ENCODE peak calls at places on chromosomes 5 and 9, in six cellular contexts. One of them, this sample, is unnamed.

GRCh38 chr5:171783051-171783450 is 2.6 kb upstream of the SMIM23 start:
- DNase-seq in M059J: no peak
- DNase-seq in T follicular helper cell: no peak
- DNase-seq in KBM-7: no peak
- DNase-seq in AG10803: peak; percentile 23
- DNase-seq in body of pancreas: no peak
- DNase-seq in this sample: no peak

GRCh38 chr9:88697764-88698436 is 162.9 kb downstream of the NXNL2 start:
- DNase-seq in T follicular helper cell: no peak
- DNase-seq in AG10803: peak; percentile 7
- DNase-seq in body of pancreas: no peak
- DNase-seq in M059J: peak; percentile 9
- DNase-seq in KBM-7: no peak
- DNase-seq in this sample: peak; percentile 44

GRCh38 chr5:73901045-73901444 is 275.0 kb downstream of the ARHGEF28 start:
- DNase-seq in M059J: peak; percentile 85
- DNase-seq in AG10803: no peak
- DNase-seq in T follicular helper cell: no peak
- DNase-seq in KBM-7: no peak
- DNase-seq in body of pancreas: no peak
- DNase-seq in this sample: no peak

GRCh38 chr5:9466677-9467076 is 79.2 kb downstream of the SEMA5A start:
- DNase-seq in body of pancreas: no peak
- DNase-seq in KBM-7: no peak
- DNase-seq in AG10803: peak; percentile 69
- DNase-seq in T follicular helper cell: no peak
- DNase-seq in M059J: no peak
- DNase-seq in this sample: no peak

GRCh38 chr5:37683072-37683471 is 156.8 kb downstream of the GDNF start:
- DNase-seq in T follicular helper cell: no peak
- DNase-seq in M059J: no peak
- DNase-seq in AG10803: no peak
- DNase-seq in KBM-7: no peak
- DNase-seq in body of pancreas: no peak
- DNase-seq in this sample: no peak

GRCh38 chr9:112249277-112249676 is 74.2 kb upstream of the SUSD1 start:
- DNase-seq in KBM-7: no peak
- DNase-seq in T follicular helper cell: no peak
- DNase-seq in AG10803: peak; percentile 1
- DNase-seq in M059J: peak; percentile 25
- DNase-seq in body of pancreas: no peak
- DNase-seq in this sample: no peak

GRCh38 chr5:21807953-21808352 is 1045.2 kb downstream of the CDH12 start:
- DNase-seq in body of pancreas: no peak
- DNase-seq in AG10803: no peak
- DNase-seq in T follicular helper cell: no peak
- DNase-seq in KBM-7: no peak
- DNase-seq in M059J: peak; percentile 73
- DNase-seq in this sample: no peak

GRCh38 chr5:115297043-115297442 is 589 bp upstream of the CCDC112 start:
- DNase-seq in KBM-7: peak; percentile 18
- DNase-seq in AG10803: peak; percentile 44
- DNase-seq in T follicular helper cell: no peak
- DNase-seq in M059J: peak; percentile 42
- DNase-seq in body of pancreas: peak; percentile 16
- DNase-seq in this sample: no peak

GRCh38 chr9:79166005-79166404 is 405.8 kb upstream of the TLE4 start:
- DNase-seq in AG10803: peak; percentile 58
- DNase-seq in KBM-7: no peak
- DNase-seq in T follicular helper cell: no peak
- DNase-seq in M059J: peak; percentile 71
- DNase-seq in body of pancreas: no peak
- DNase-seq in this sample: no peak

GRCh38 chr9:74748966-74749365 is 138.8 kb downstream of the TRPM6 start:
- DNase-seq in body of pancreas: no peak
- DNase-seq in AG10803: no peak
- DNase-seq in KBM-7: no peak
- DNase-seq in M059J: no peak
- DNase-seq in T follicular helper cell: no peak
- DNase-seq in this sample: no peak

GRCh38 chr9:98037362-98037761 is 19.2 kb upstream of the NANS start:
- DNase-seq in AG10803: no peak
- DNase-seq in KBM-7: peak; percentile 93
- DNase-seq in body of pancreas: no peak
- DNase-seq in M059J: peak; percentile 70
- DNase-seq in T follicular helper cell: no peak
- DNase-seq in this sample: no peak

GRCh38 chr9:108274971-108275370 is 580.8 kb downstream of the ACTL7B start:
- DNase-seq in AG10803: no peak
- DNase-seq in KBM-7: no peak
- DNase-seq in M059J: no peak
- DNase-seq in body of pancreas: no peak
- DNase-seq in T follicular helper cell: no peak
- DNase-seq in this sample: no peak

GRCh38 chr9:98573749-98574278 is 134.9 kb downstream of the GABBR2 start:
- DNase-seq in body of pancreas: no peak
- DNase-seq in T follicular helper cell: no peak
- DNase-seq in M059J: no peak
- DNase-seq in KBM-7: peak; percentile 10
- DNase-seq in AG10803: no peak
- DNase-seq in this sample: no peak

GRCh38 chr5:72347801-72348305 is 27.7 kb downstream of the PTCD2 start:
- DNase-seq in T follicular helper cell: no peak
- DNase-seq in M059J: peak; percentile 37
- DNase-seq in KBM-7: no peak
- DNase-seq in body of pancreas: no peak
- DNase-seq in AG10803: peak; percentile 88
- DNase-seq in this sample: no peak

GRCh38 chr9:24459898-24460297 is 85.8 kb downstream of the IZUMO3 start:
- DNase-seq in AG10803: no peak
- DNase-seq in KBM-7: no peak
- DNase-seq in body of pancreas: no peak
- DNase-seq in M059J: no peak
- DNase-seq in T follicular helper cell: no peak
- DNase-seq in this sample: no peak

GRCh38 chr9:114777841-114778240 is 28.0 kb downstream of the TNFSF15 start:
- DNase-seq in M059J: no peak
- DNase-seq in KBM-7: no peak
- DNase-seq in T follicular helper cell: peak; percentile 2
- DNase-seq in body of pancreas: no peak
- DNase-seq in AG10803: peak; percentile 16
- DNase-seq in this sample: no peak

GRCh38 chr5:39570418-39571027 is 145.7 kb upstream of the DAB2 start:
- DNase-seq in body of pancreas: no peak
- DNase-seq in AG10803: peak; percentile 62
- DNase-seq in M059J: peak; percentile 56
- DNase-seq in T follicular helper cell: no peak
- DNase-seq in KBM-7: peak; percentile 72
- DNase-seq in this sample: peak; percentile 38

GRCh38 chr5:106241409-106241808 is 1429.3 kb downstream of the EFNA5 start:
- DNase-seq in body of pancreas: no peak
- DNase-seq in M059J: peak; percentile 27
- DNase-seq in T follicular helper cell: no peak
- DNase-seq in AG10803: no peak
- DNase-seq in KBM-7: no peak
- DNase-seq in this sample: no peak

GRCh38 chr5:20088361-20088760 is 100.4 kb upstream of the CDH18 start:
- DNase-seq in M059J: no peak
- DNase-seq in AG10803: no peak
- DNase-seq in body of pancreas: no peak
- DNase-seq in KBM-7: no peak
- DNase-seq in T follicular helper cell: no peak
- DNase-seq in this sample: no peak

GRCh38 chr9:2701070-2701469 is 16.2 kb upstream of the KCNV2 start:
- DNase-seq in KBM-7: no peak
- DNase-seq in T follicular helper cell: no peak
- DNase-seq in body of pancreas: no peak
- DNase-seq in M059J: no peak
- DNase-seq in AG10803: no peak
- DNase-seq in this sample: no peak

GRCh38 chr5:153629027-153629426 is 138.6 kb downstream of the GRIA1 start:
- DNase-seq in M059J: peak; percentile 98
- DNase-seq in KBM-7: peak; percentile 2
- DNase-seq in AG10803: peak; percentile 98
- DNase-seq in T follicular helper cell: no peak
- DNase-seq in body of pancreas: peak; percentile 12
- DNase-seq in this sample: no peak

GRCh38 chr5:170475269-170476000 is 28.4 kb upstream of the KCNIP1 start:
- DNase-seq in KBM-7: peak; percentile 87
- DNase-seq in M059J: no peak
- DNase-seq in AG10803: no peak
- DNase-seq in T follicular helper cell: no peak
- DNase-seq in body of pancreas: no peak
- DNase-seq in this sample: no peak

GRCh38 chr9:116475201-116475600 is 211.9 kb upstream of the TRIM32 start:
- DNase-seq in KBM-7: no peak
- DNase-seq in T follicular helper cell: no peak
- DNase-seq in AG10803: peak; percentile 75
- DNase-seq in body of pancreas: no peak
- DNase-seq in M059J: no peak
- DNase-seq in this sample: no peak

GRCh38 chr9:127066060-127066774 is 56.2 kb downstream of the ANGPTL2 start:
- DNase-seq in T follicular helper cell: no peak
- DNase-seq in KBM-7: no peak
- DNase-seq in body of pancreas: no peak
- DNase-seq in AG10803: peak; percentile 71
- DNase-seq in M059J: no peak
- DNase-seq in this sample: no peak

GRCh38 chr5:14728109-14728938 is 63.8 kb downstream of the OTULIN start:
- DNase-seq in KBM-7: no peak
- DNase-seq in body of pancreas: no peak
- DNase-seq in M059J: no peak
- DNase-seq in AG10803: no peak
- DNase-seq in T follicular helper cell: no peak
- DNase-seq in this sample: no peak

GRCh38 chr9:36149197-36149596 is 12.7 kb downstream of the GLIPR2 start:
- DNase-seq in KBM-7: no peak
- DNase-seq in AG10803: peak; percentile 78
- DNase-seq in M059J: peak; percentile 87
- DNase-seq in T follicular helper cell: no peak
- DNase-seq in body of pancreas: no peak
- DNase-seq in this sample: no peak

GRCh38 chr9:5493597-5494511 is 16.5 kb upstream of the PDCD1LG2 start:
- DNase-seq in M059J: peak; percentile 96
- DNase-seq in AG10803: peak; percentile 73
- DNase-seq in KBM-7: peak; percentile 67
- DNase-seq in T follicular helper cell: no peak
- DNase-seq in body of pancreas: no peak
- DNase-seq in this sample: peak; percentile 90

GRCh38 chr5:127070243-127070642 is 3.1 kb downstream of the C5orf63 start:
- DNase-seq in T follicular helper cell: no peak
- DNase-seq in KBM-7: no peak
- DNase-seq in body of pancreas: no peak
- DNase-seq in AG10803: no peak
- DNase-seq in M059J: no peak
- DNase-seq in this sample: no peak

GRCh38 chr9:86909388-86909787 is 37.9 kb downstream of the GAS1 start:
- DNase-seq in T follicular helper cell: no peak
- DNase-seq in KBM-7: no peak
- DNase-seq in AG10803: peak; percentile 54
- DNase-seq in body of pancreas: no peak
- DNase-seq in M059J: no peak
- DNase-seq in this sample: no peak

GRCh38 chr5:149782018-149782899 is 52.1 kb downstream of the PPARGC1B start:
- DNase-seq in AG10803: no peak
- DNase-seq in T follicular helper cell: no peak
- DNase-seq in M059J: peak; percentile 32
- DNase-seq in body of pancreas: no peak
- DNase-seq in KBM-7: no peak
- DNase-seq in this sample: no peak

GRCh38 chr5:19920761-19921160 is 67.2 kb downstream of the CDH18 start:
- DNase-seq in KBM-7: no peak
- DNase-seq in T follicular helper cell: no peak
- DNase-seq in AG10803: no peak
- DNase-seq in M059J: no peak
- DNase-seq in body of pancreas: no peak
- DNase-seq in this sample: no peak

GRCh38 chr9:37187713-37188439 is 67.5 kb downstream of the ZCCHC7 start:
- DNase-seq in M059J: peak; percentile 66
- DNase-seq in body of pancreas: no peak
- DNase-seq in KBM-7: peak; percentile 38
- DNase-seq in T follicular helper cell: no peak
- DNase-seq in AG10803: no peak
- DNase-seq in this sample: no peak

This sample was measured in RPMI8226.